ENCODE peak calls at places on chromosomes 11 and 22, in eight cellular contexts. One of them, this sample, is unnamed.

GRCh38 chr11:73869234-73869949 is 7.3 kb downstream of the COA4 start:
- DNase-seq in activated CD4-positive, alpha-beta T cell treated with anti-CD3 and anti-CD28 coated beads, Interleukin-2, amount 50 U/mL, for 4 hours: no peak
- DNase-seq in DMS 273 treated with DMSO at 0.1 percent for 48 hours: no peak
- DNase-seq in ovary: no peak
- DNase-seq in NT2/D1: no peak
- DNase-seq in HL-60: no peak
- DNase-seq in effector CD4-positive, alpha-beta T cell: no peak
- DNase-seq in activated CD8-positive, alpha-beta memory T cell treated with anti-CD3 and anti-CD28 coated beads for 1 hour: no peak
- DNase-seq in this sample: no peak

GRCh38 chr11:115287266-115287665 is 216.9 kb downstream of the CADM1 start:
- DNase-seq in DMS 273 treated with DMSO at 0.1 percent for 48 hours: no peak
- DNase-seq in ovary: no peak
- DNase-seq in activated CD4-positive, alpha-beta T cell treated with anti-CD3 and anti-CD28 coated beads, Interleukin-2, amount 50 U/mL, for 4 hours: no peak
- DNase-seq in activated CD8-positive, alpha-beta memory T cell treated with anti-CD3 and anti-CD28 coated beads for 1 hour: no peak
- DNase-seq in HL-60: no peak
- DNase-seq in effector CD4-positive, alpha-beta T cell: no peak
- DNase-seq in NT2/D1: no peak
- DNase-seq in this sample: no peak

GRCh38 chr11:21897203-21897602 is 295.7 kb upstream of the ANO5 start:
- DNase-seq in NT2/D1: no peak
- DNase-seq in ovary: no peak
- DNase-seq in activated CD8-positive, alpha-beta memory T cell treated with anti-CD3 and anti-CD28 coated beads for 1 hour: no peak
- DNase-seq in DMS 273 treated with DMSO at 0.1 percent for 48 hours: no peak
- DNase-seq in effector CD4-positive, alpha-beta T cell: no peak
- DNase-seq in activated CD4-positive, alpha-beta T cell treated with anti-CD3 and anti-CD28 coated beads, Interleukin-2, amount 50 U/mL, for 4 hours: no peak
- DNase-seq in HL-60: no peak
- DNase-seq in this sample: no peak

GRCh38 chr22:46280999-46281623 is 13.3 kb downstream of the TTC38 start:
- DNase-seq in effector CD4-positive, alpha-beta T cell: no peak
- DNase-seq in ovary: peak
- DNase-seq in HL-60: peak
- DNase-seq in NT2/D1: no peak
- DNase-seq in activated CD8-positive, alpha-beta memory T cell treated with anti-CD3 and anti-CD28 coated beads for 1 hour: no peak
- DNase-seq in activated CD4-positive, alpha-beta T cell treated with anti-CD3 and anti-CD28 coated beads, Interleukin-2, amount 50 U/mL, for 4 hours: no peak
- DNase-seq in DMS 273 treated with DMSO at 0.1 percent for 48 hours: no peak
- DNase-seq in this sample: no peak

GRCh38 chr11:107545101-107545514 is 20.4 kb downstream of the ALKBH8 start:
- DNase-seq in activated CD8-positive, alpha-beta memory T cell treated with anti-CD3 and anti-CD28 coated beads for 1 hour: no peak
- DNase-seq in HL-60: no peak
- DNase-seq in activated CD4-positive, alpha-beta T cell treated with anti-CD3 and anti-CD28 coated beads, Interleukin-2, amount 50 U/mL, for 4 hours: no peak
- DNase-seq in DMS 273 treated with DMSO at 0.1 percent for 48 hours: no peak
- DNase-seq in ovary: no peak
- DNase-seq in effector CD4-positive, alpha-beta T cell: no peak
- DNase-seq in NT2/D1: no peak
- DNase-seq in this sample: no peak

GRCh38 chr22:24225044-24225601 is 19.8 kb downstream of the GGT5 start:
- DNase-seq in effector CD4-positive, alpha-beta T cell: no peak
- DNase-seq in activated CD8-positive, alpha-beta memory T cell treated with anti-CD3 and anti-CD28 coated beads for 1 hour: no peak
- DNase-seq in NT2/D1: no peak
- DNase-seq in HL-60: no peak
- DNase-seq in activated CD4-positive, alpha-beta T cell treated with anti-CD3 and anti-CD28 coated beads, Interleukin-2, amount 50 U/mL, for 4 hours: no peak
- DNase-seq in DMS 273 treated with DMSO at 0.1 percent for 48 hours: no peak
- DNase-seq in ovary: no peak
- DNase-seq in this sample: no peak

GRCh38 chr11:134252539-134253188 is 488 bp downstream of the THYN1 start:
- DNase-seq in effector CD4-positive, alpha-beta T cell: no peak
- DNase-seq in DMS 273 treated with DMSO at 0.1 percent for 48 hours: no peak
- DNase-seq in ovary: peak
- DNase-seq in activated CD4-positive, alpha-beta T cell treated with anti-CD3 and anti-CD28 coated beads, Interleukin-2, amount 50 U/mL, for 4 hours: no peak
- DNase-seq in activated CD8-positive, alpha-beta memory T cell treated with anti-CD3 and anti-CD28 coated beads for 1 hour: no peak
- DNase-seq in NT2/D1: no peak
- DNase-seq in HL-60: no peak
- DNase-seq in this sample: no peak

GRCh38 chr11:4496555-4497248 is 14.3 kb downstream of the OR52K1 start:
- DNase-seq in NT2/D1: no peak
- DNase-seq in ovary: no peak
- DNase-seq in HL-60: no peak
- DNase-seq in DMS 273 treated with DMSO at 0.1 percent for 48 hours: no peak
- DNase-seq in activated CD4-positive, alpha-beta T cell treated with anti-CD3 and anti-CD28 coated beads, Interleukin-2, amount 50 U/mL, for 4 hours: no peak
- DNase-seq in activated CD8-positive, alpha-beta memory T cell treated with anti-CD3 and anti-CD28 coated beads for 1 hour: no peak
- DNase-seq in effector CD4-positive, alpha-beta T cell: no peak
- DNase-seq in this sample: no peak

GRCh38 chr11:23021287-23021863 is 161.1 kb upstream of the CCDC179 start:
- DNase-seq in activated CD8-positive, alpha-beta memory T cell treated with anti-CD3 and anti-CD28 coated beads for 1 hour: no peak
- DNase-seq in activated CD4-positive, alpha-beta T cell treated with anti-CD3 and anti-CD28 coated beads, Interleukin-2, amount 50 U/mL, for 4 hours: no peak
- DNase-seq in HL-60: no peak
- DNase-seq in NT2/D1: peak
- DNase-seq in effector CD4-positive, alpha-beta T cell: no peak
- DNase-seq in DMS 273 treated with DMSO at 0.1 percent for 48 hours: no peak
- DNase-seq in ovary: no peak
- DNase-seq in this sample: no peak

GRCh38 chr22:24165673-24166072 is 15.6 kb upstream of the SUSD2 start:
- DNase-seq in NT2/D1: no peak
- DNase-seq in activated CD8-positive, alpha-beta memory T cell treated with anti-CD3 and anti-CD28 coated beads for 1 hour: no peak
- DNase-seq in effector CD4-positive, alpha-beta T cell: no peak
- DNase-seq in DMS 273 treated with DMSO at 0.1 percent for 48 hours: no peak
- DNase-seq in activated CD4-positive, alpha-beta T cell treated with anti-CD3 and anti-CD28 coated beads, Interleukin-2, amount 50 U/mL, for 4 hours: no peak
- DNase-seq in ovary: no peak
- DNase-seq in HL-60: no peak
- DNase-seq in this sample: no peak

GRCh38 chr11:111282663-111283062 is 15.7 kb upstream of the POU2AF3 start:
- DNase-seq in activated CD8-positive, alpha-beta memory T cell treated with anti-CD3 and anti-CD28 coated beads for 1 hour: no peak
- DNase-seq in NT2/D1: no peak
- DNase-seq in effector CD4-positive, alpha-beta T cell: no peak
- DNase-seq in HL-60: no peak
- DNase-seq in DMS 273 treated with DMSO at 0.1 percent for 48 hours: no peak
- DNase-seq in activated CD4-positive, alpha-beta T cell treated with anti-CD3 and anti-CD28 coated beads, Interleukin-2, amount 50 U/mL, for 4 hours: no peak
- DNase-seq in ovary: no peak
- DNase-seq in this sample: no peak

GRCh38 chr11:118232659-118233058 is 7.8 kb upstream of the JAML start:
- DNase-seq in HL-60: no peak
- DNase-seq in ovary: no peak
- DNase-seq in activated CD4-positive, alpha-beta T cell treated with anti-CD3 and anti-CD28 coated beads, Interleukin-2, amount 50 U/mL, for 4 hours: no peak
- DNase-seq in NT2/D1: no peak
- DNase-seq in DMS 273 treated with DMSO at 0.1 percent for 48 hours: no peak
- DNase-seq in activated CD8-positive, alpha-beta memory T cell treated with anti-CD3 and anti-CD28 coated beads for 1 hour: no peak
- DNase-seq in effector CD4-positive, alpha-beta T cell: no peak
- DNase-seq in this sample: no peak

GRCh38 chr22:16932577-16932976 is 75.4 kb downstream of the GAB4 start:
- DNase-seq in ovary: no peak
- DNase-seq in activated CD4-positive, alpha-beta T cell treated with anti-CD3 and anti-CD28 coated beads, Interleukin-2, amount 50 U/mL, for 4 hours: no peak
- DNase-seq in activated CD8-positive, alpha-beta memory T cell treated with anti-CD3 and anti-CD28 coated beads for 1 hour: no peak
- DNase-seq in NT2/D1: peak
- DNase-seq in DMS 273 treated with DMSO at 0.1 percent for 48 hours: no peak
- DNase-seq in effector CD4-positive, alpha-beta T cell: no peak
- DNase-seq in HL-60: no peak
- DNase-seq in this sample: no peak

GRCh38 chr11:95697614-95698408 is 91.8 kb downstream of the FAM76B start:
- DNase-seq in activated CD4-positive, alpha-beta T cell treated with anti-CD3 and anti-CD28 coated beads, Interleukin-2, amount 50 U/mL, for 4 hours: no peak
- DNase-seq in activated CD8-positive, alpha-beta memory T cell treated with anti-CD3 and anti-CD28 coated beads for 1 hour: no peak
- DNase-seq in NT2/D1: no peak
- DNase-seq in HL-60: no peak
- DNase-seq in ovary: no peak
- DNase-seq in DMS 273 treated with DMSO at 0.1 percent for 48 hours: no peak
- DNase-seq in effector CD4-positive, alpha-beta T cell: no peak
- DNase-seq in this sample: no peak

GRCh38 chr11:22878039-22878438 is 17.8 kb upstream of the CCDC179 start:
- DNase-seq in activated CD4-positive, alpha-beta T cell treated with anti-CD3 and anti-CD28 coated beads, Interleukin-2, amount 50 U/mL, for 4 hours: no peak
- DNase-seq in HL-60: no peak
- DNase-seq in DMS 273 treated with DMSO at 0.1 percent for 48 hours: no peak
- DNase-seq in ovary: no peak
- DNase-seq in activated CD8-positive, alpha-beta memory T cell treated with anti-CD3 and anti-CD28 coated beads for 1 hour: no peak
- DNase-seq in NT2/D1: no peak
- DNase-seq in effector CD4-positive, alpha-beta T cell: no peak
- DNase-seq in this sample: no peak

GRCh38 chr11:13962562-13963168 is at the start of gene SPON1:
- DNase-seq in DMS 273 treated with DMSO at 0.1 percent for 48 hours: no peak
- DNase-seq in NT2/D1: no peak
- DNase-seq in activated CD4-positive, alpha-beta T cell treated with anti-CD3 and anti-CD28 coated beads, Interleukin-2, amount 50 U/mL, for 4 hours: peak
- DNase-seq in activated CD8-positive, alpha-beta memory T cell treated with anti-CD3 and anti-CD28 coated beads for 1 hour: peak
- DNase-seq in effector CD4-positive, alpha-beta T cell: peak
- DNase-seq in ovary: peak
- DNase-seq in HL-60: no peak
- DNase-seq in this sample: no peak

GRCh38 chr11:15309296-15309695 is 194.6 kb downstream of the INSC start:
- DNase-seq in activated CD8-positive, alpha-beta memory T cell treated with anti-CD3 and anti-CD28 coated beads for 1 hour: no peak
- DNase-seq in effector CD4-positive, alpha-beta T cell: no peak
- DNase-seq in HL-60: peak
- DNase-seq in activated CD4-positive, alpha-beta T cell treated with anti-CD3 and anti-CD28 coated beads, Interleukin-2, amount 50 U/mL, for 4 hours: no peak
- DNase-seq in DMS 273 treated with DMSO at 0.1 percent for 48 hours: no peak
- DNase-seq in ovary: no peak
- DNase-seq in NT2/D1: no peak
- DNase-seq in this sample: no peak

GRCh38 chr11:130215531-130216220 is 56.1 kb downstream of the ST14 start:
- DNase-seq in activated CD8-positive, alpha-beta memory T cell treated with anti-CD3 and anti-CD28 coated beads for 1 hour: no peak
- DNase-seq in DMS 273 treated with DMSO at 0.1 percent for 48 hours: no peak
- DNase-seq in HL-60: no peak
- DNase-seq in activated CD4-positive, alpha-beta T cell treated with anti-CD3 and anti-CD28 coated beads, Interleukin-2, amount 50 U/mL, for 4 hours: no peak
- DNase-seq in effector CD4-positive, alpha-beta T cell: no peak
- DNase-seq in NT2/D1: no peak
- DNase-seq in ovary: peak
- DNase-seq in this sample: no peak

GRCh38 chr22:48494256-48494967 is 1333.3 kb downstream of the BRD1 start:
- DNase-seq in HL-60: no peak
- DNase-seq in DMS 273 treated with DMSO at 0.1 percent for 48 hours: no peak
- DNase-seq in NT2/D1: no peak
- DNase-seq in ovary: peak
- DNase-seq in activated CD4-positive, alpha-beta T cell treated with anti-CD3 and anti-CD28 coated beads, Interleukin-2, amount 50 U/mL, for 4 hours: no peak
- DNase-seq in activated CD8-positive, alpha-beta memory T cell treated with anti-CD3 and anti-CD28 coated beads for 1 hour: no peak
- DNase-seq in effector CD4-positive, alpha-beta T cell: no peak
- DNase-seq in this sample: no peak